ENCODE peak calls at places on chromosomes 6 and 20, in five cellular contexts. Y, I, W, O and B are unnamed samples.

GRCh38 chr6:47440722-47441121 is 36.9 kb upstream of the CD2AP start:
- DNase-seq in Y (no peak), I (no peak), O (no peak), W (no peak), B (no peak)

GRCh38 chr6:7534192-7534591 is 7.3 kb upstream of the DSP start:
- DNase-seq in I (no peak), O (no peak), W (no peak), Y (no peak), B (no peak)

GRCh38 chr6:14372738-14373484 is 255.3 kb downstream of the CD83 start:
- DNase-seq in W (no peak), I (no peak), Y (no peak), O (no peak), B (no peak)

GRCh38 chr6:113172531-113172966 is 684.6 kb upstream of the MARCKS start:
- DNase-seq in W (no peak), O (no peak), I (no peak), Y (no peak), B (no peak)

GRCh38 chr6:91653954-91654843 is 1067.3 kb upstream of the MAP3K7 start:
- DNase-seq in O (no peak), W (no peak), Y (no peak), I (peak; percentile 42), B (no peak)

GRCh38 chr6:157063935-157064322 is 259.4 kb downstream of the TMEM242 start:
- DNase-seq in W (no peak), O (no peak), Y (no peak), I (no peak), B (no peak)

GRCh38 chr6:148457137-148457842 is 114.7 kb downstream of the SASH1 start:
- DNase-seq in W (peak; percentile 67), Y (no peak), O (no peak), I (no peak), B (no peak)

GRCh38 chr6:119078449-119079287 is at the start of gene FAM184A:
- DNase-seq in O (peak; percentile 77), Y (peak; percentile 73), W (peak; percentile 48), I (peak; percentile 72), B (peak; percentile 80)

GRCh38 chr6:139679516-139680179 is 305.2 kb upstream of the CITED2 start:
- DNase-seq in Y (no peak), O (no peak), I (no peak), W (peak; percentile 45), B (no peak)

GRCh38 chr6:18488004-18488403 is 100.9 kb downstream of the RNF144B start:
- DNase-seq in W (no peak), I (no peak), O (no peak), Y (no peak), B (no peak)

GRCh38 chr6:12386816-12387215 is 96.7 kb downstream of the EDN1 start:
- DNase-seq in Y (no peak), W (no peak), O (no peak), I (no peak), B (no peak)

GRCh38 chr6:1481326-1481725 is 92.0 kb downstream of the FOXF2 start:
- DNase-seq in I (no peak), W (peak; percentile 84), O (no peak), Y (no peak), B (no peak)

GRCh38 chr6:169225131-169225576 is 28.5 kb downstream of the THBS2 start:
- DNase-seq in Y (no peak), I (no peak), W (no peak), O (no peak), B (no peak)

GRCh38 chr6:7727951-7728854 is 2.3 kb downstream of the BMP6 start:
- DNase-seq in W (no peak), Y (peak; percentile 43), O (peak; percentile 11), I (peak; percentile 57), B (no peak)

GRCh38 chr6:144064402-144064830 is 31.0 kb downstream of the SF3B5 start:
- DNase-seq in I (peak; percentile 45), Y (peak; percentile 49), W (no peak), O (peak; percentile 17), B (no peak)

GRCh38 chr6:4925580-4925979 is 78.3 kb downstream of the RPP40 start:
- DNase-seq in I (peak; percentile 81), W (no peak), O (no peak), Y (peak; percentile 39), B (no peak)

GRCh38 chr20:48620486-48621255 is 207.1 kb downstream of the PREX1 start:
- DNase-seq in Y (peak; percentile 97), O (peak; percentile 94), I (peak; percentile 94), W (peak; percentile 52), B (peak; percentile 92)

GRCh38 chr6:139135578-139136545 is 982 bp downstream of the HECA start:
- DNase-seq in W (peak; percentile 11), O (peak; percentile 30), I (no peak), Y (peak; percentile 29), B (peak; percentile 61)

GRCh38 chr6:112881027-112881426 is 533.9 kb downstream of the RFPL4B start:
- DNase-seq in I (no peak), W (peak; percentile 80), Y (no peak), O (no peak), B (no peak)

GRCh38 chr6:31581511-31582229 is 554 bp downstream of the LTB start:
- DNase-seq in W (no peak), Y (no peak), I (no peak), O (no peak), B (no peak)

GRCh38 chr6:31728767-31729514 is at the start of gene DDAH2:
- DNase-seq in I (no peak), W (no peak), O (no peak), Y (no peak), B (no peak)

GRCh38 chr20:63501818-63502670 is 3.2 kb upstream of the EEF1A2 start:
- DNase-seq in W (peak; percentile 16), I (peak; percentile 69), O (peak; percentile 14), Y (peak; percentile 59), B (no peak)

GRCh38 chr20:61733891-61734732 is 331.6 kb downstream of the TAF4 start:
- DNase-seq in O (no peak), Y (no peak), I (no peak), W (no peak), B (no peak)

GRCh38 chr6:30542404-30542725 is 13.9 kb downstream of the GNL1 start:
- DNase-seq in Y (no peak), W (no peak), I (no peak), O (no peak), B (no peak)

GRCh38 chr6:107819976-107820551 is 4.0 kb downstream of the SCML4 start:
- DNase-seq in O (no peak), Y (peak; percentile 35), I (peak; percentile 49), W (peak; percentile 1), B (no peak)

GRCh38 chr6:73704260-73704659 is 8.3 kb downstream of the CD109 start:
- DNase-seq in O (no peak), Y (no peak), W (peak; percentile 99), I (no peak), B (no peak)

GRCh38 chr6:12147557-12148316 is 135.6 kb downstream of the HIVEP1 start:
- DNase-seq in I (no peak), W (peak; percentile 37), O (no peak), Y (no peak), B (no peak)

GRCh38 chr6:45423901-45424627 is 46.3 kb upstream of the SUPT3H start:
- DNase-seq in Y (peak; percentile 48), O (peak; percentile 11), W (no peak), I (peak; percentile 48), B (no peak)

GRCh38 chr6:1611572-1612385 is 2.1 kb downstream of the FOXC1 start:
- DNase-seq in Y (no peak), W (peak; percentile 53), O (no peak), I (peak; percentile 70), B (no peak)

GRCh38 chr6:7617954-7618764 is 28.2 kb downstream of the SNRNP48 start:
- DNase-seq in I (no peak), Y (no peak), W (peak; percentile 32), O (no peak), B (no peak)

GRCh38 chr20:34562643-34563042 is 4.1 kb downstream of the MAP1LC3A start:
- DNase-seq in W (peak; percentile 16), O (no peak), Y (peak; percentile 53), I (peak; percentile 66), B (no peak)

GRCh38 chr6:165674155-165675029 is 11.4 kb upstream of the PDE10A start:
- DNase-seq in O (no peak), Y (no peak), W (no peak), I (no peak), B (no peak)

GRCh38 chr6:165677091-165677490 is 14.1 kb upstream of the PDE10A start:
- DNase-seq in I (no peak), O (no peak), Y (no peak), W (no peak), B (no peak)

GRCh38 chr6:165678429-165678828 is 15.4 kb upstream of the PDE10A start:
- DNase-seq in I (no peak), Y (no peak), W (no peak), O (no peak), B (no peak)

GRCh38 chr6:165675120-165675519 is 12.1 kb upstream of the PDE10A start:
- DNase-seq in O (no peak), I (no peak), W (peak; percentile 38), Y (no peak), B (no peak)

DNA sequence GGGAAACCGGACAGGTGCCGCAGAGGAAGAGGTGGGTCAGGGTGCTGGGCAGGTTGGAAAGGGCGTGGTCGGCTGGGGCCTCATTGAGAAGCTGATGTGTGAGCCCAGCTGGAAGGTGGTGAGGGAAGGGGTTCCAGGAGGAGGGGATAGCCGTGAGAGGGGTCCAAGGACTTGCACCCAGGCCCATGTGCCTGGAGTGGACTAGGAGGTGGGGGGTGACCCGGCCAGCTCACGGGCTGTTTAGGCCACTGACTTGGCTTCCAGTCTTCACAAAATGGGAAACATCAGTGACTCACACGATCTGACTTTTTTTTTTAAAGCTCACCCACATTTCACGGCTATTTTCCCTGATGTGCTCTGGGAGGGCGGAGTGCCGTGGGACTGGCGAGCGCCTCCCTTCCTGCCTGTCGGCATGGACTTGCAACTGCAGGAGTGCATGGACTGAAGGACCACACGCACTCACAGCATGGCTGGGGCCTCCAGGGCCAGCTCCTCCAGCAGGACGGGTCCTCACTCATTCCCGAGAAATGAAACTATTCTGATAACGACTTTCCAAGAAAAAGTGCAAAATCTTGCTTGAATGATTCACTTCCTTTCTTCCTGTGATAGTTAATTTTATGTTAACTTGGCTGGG is 13.5 kb upstream of the PDE10A start:
- DNase-seq in O (no peak), W (peak; percentile 20), Y (peak; percentile 30), I (peak; percentile 53), B (no peak)
- TF ChIP-seq CTCF in O (no peak), W (no peak), Y (no peak), I (no peak), B (no peak)

GRCh38 chr6:136822379-136823127 is at the start of gene PEX7:
- DNase-seq in O (peak; percentile 81), Y (peak; percentile 88), I (peak; percentile 93), W (peak; percentile 91), B (peak; percentile 68)
- TF ChIP-seq CTCF in O (peak; percentile 82), Y (peak; percentile 70), I (peak; percentile 83), W (peak; percentile 61), B (peak; percentile 67)

DNA sequence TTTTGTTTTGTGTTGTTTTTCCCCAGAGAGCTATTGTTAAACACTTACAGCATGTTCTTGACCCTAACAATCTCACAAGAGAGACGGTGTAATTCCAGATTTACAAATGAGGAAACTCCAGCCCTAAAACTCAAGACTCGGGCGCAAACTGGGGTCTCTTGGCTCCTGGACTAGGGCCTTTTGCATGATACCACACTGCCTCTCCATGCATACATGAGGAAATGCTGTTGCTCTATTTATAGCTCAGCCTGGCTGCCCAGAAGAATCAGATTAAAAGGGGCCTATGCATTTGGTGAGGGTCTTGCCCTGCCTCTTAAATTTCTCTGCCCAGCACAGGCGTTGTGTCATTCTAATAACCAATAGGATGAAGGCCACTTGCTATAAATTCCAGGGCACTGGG is 30.5 kb upstream of the SNRPB2 start:
- DNase-seq in I (no peak), W (no peak), Y (no peak), O (no peak), B (no peak)
- TF ChIP-seq CTCF in I (peak; percentile 23), W (no peak), Y (no peak), O (no peak), B (no peak)

GRCh38 chr6:126252154-126252553 is 87.8 kb upstream of the CENPW start:
- DNase-seq in W (no peak), Y (peak; percentile 31), I (peak; percentile 46), O (no peak), B (no peak)
- TF ChIP-seq CTCF in W (no peak), Y (no peak), I (peak; percentile 45), O (no peak), B (no peak)